ENCODE peak calls at places on chromosomes 5 and 9, in five cellular contexts. One of them, this sample, is unnamed.

GRCh38 chr9:31183866-31184265 is 1200.6 kb upstream of the ACO1 start:
- DNase-seq in cardiac septum: no peak
- DNase-seq in GM12892: no peak
- DNase-seq in astrocyte of the cerebellum: no peak
- DNase-seq in activated T-cell treated with anti-CD3 and anti-CD28 coated beads for 48 hours: no peak
- DNase-seq in this sample: no peak

GRCh38 chr5:42582723-42583122 is 159.5 kb downstream of the GHR start:
- DNase-seq in cardiac septum: no peak
- DNase-seq in GM12892: no peak
- DNase-seq in astrocyte of the cerebellum: no peak
- DNase-seq in activated T-cell treated with anti-CD3 and anti-CD28 coated beads for 48 hours: no peak
- DNase-seq in this sample: no peak

GRCh38 chr9:112541690-112542089 is 55.1 kb downstream of the KIAA1958 start:
- DNase-seq in cardiac septum: no peak
- DNase-seq in GM12892: no peak
- DNase-seq in astrocyte of the cerebellum: no peak
- DNase-seq in activated T-cell treated with anti-CD3 and anti-CD28 coated beads for 48 hours: no peak
- DNase-seq in this sample: no peak

GRCh38 chr9:21121079-21121478 is 20.6 kb downstream of the IFNW1 start:
- DNase-seq in cardiac septum: no peak
- DNase-seq in GM12892: no peak
- DNase-seq in astrocyte of the cerebellum: no peak
- DNase-seq in activated T-cell treated with anti-CD3 and anti-CD28 coated beads for 48 hours: no peak
- DNase-seq in this sample: no peak

GRCh38 chr5:60738461-60738860 is 38.5 kb upstream of the DEPDC1B start:
- DNase-seq in cardiac septum: no peak
- DNase-seq in GM12892: no peak
- DNase-seq in astrocyte of the cerebellum: no peak
- DNase-seq in activated T-cell treated with anti-CD3 and anti-CD28 coated beads for 48 hours: no peak
- DNase-seq in this sample: no peak

GRCh38 chr9:109972026-109973005 is 192.3 kb downstream of the PALM2AKAP2 start:
- DNase-seq in cardiac septum: no peak
- DNase-seq in GM12892: no peak
- DNase-seq in astrocyte of the cerebellum: no peak
- DNase-seq in activated T-cell treated with anti-CD3 and anti-CD28 coated beads for 48 hours: no peak
- DNase-seq in this sample: no peak

GRCh38 chr5:111135946-111136345 is 43.8 kb downstream of the WDR36 start:
- DNase-seq in cardiac septum: no peak
- DNase-seq in GM12892: no peak
- DNase-seq in astrocyte of the cerebellum: no peak
- DNase-seq in activated T-cell treated with anti-CD3 and anti-CD28 coated beads for 48 hours: no peak
- DNase-seq in this sample: no peak

GRCh38 chr5:164688437-164688836 is 1183.0 kb downstream of the MAT2B start:
- DNase-seq in cardiac septum: no peak
- DNase-seq in GM12892: no peak
- DNase-seq in astrocyte of the cerebellum: no peak
- DNase-seq in activated T-cell treated with anti-CD3 and anti-CD28 coated beads for 48 hours: no peak
- DNase-seq in this sample: no peak

GRCh38 chr5:146005723-146006122 is 69.3 kb downstream of the SH3RF2 start:
- DNase-seq in cardiac septum: no peak
- DNase-seq in GM12892: no peak
- DNase-seq in astrocyte of the cerebellum: no peak
- DNase-seq in activated T-cell treated with anti-CD3 and anti-CD28 coated beads for 48 hours: no peak
- DNase-seq in this sample: no peak

GRCh38 chr5:16550316-16550952 is 66.4 kb downstream of the RETREG1 start:
- DNase-seq in cardiac septum: no peak
- DNase-seq in GM12892: peak; percentile 31
- DNase-seq in astrocyte of the cerebellum: no peak
- DNase-seq in activated T-cell treated with anti-CD3 and anti-CD28 coated beads for 48 hours: peak; percentile 19
- DNase-seq in this sample: peak; percentile 65

This sample was measured in activated CD8-positive, alpha-beta memory T cell treated with anti-CD3 and anti-CD28 coated beads, Interleukin-2, amount 50 U/mL, for 48 hours.